ENCODE peak calls at places on chromosomes 6 and 20, in four cellular contexts. N, R, Z and K are unnamed samples.

GRCh38 chr6:11111769-11112437 is 378 bp upstream of the ERVFRD-1 start:
- DNase-seq in Z (no peak), R (peak; percentile 55), N (no peak), K (no peak)

GRCh38 chr6:18293192-18293904 is 29.0 kb upstream of the DEK start:
- DNase-seq in R (no peak), N (peak; percentile 11), Z (no peak), K (no peak)

GRCh38 chr6:91704531-91704930 is 1117.7 kb upstream of the MAP3K7 start:
- DNase-seq in R (no peak), N (no peak), Z (no peak), K (no peak)

GRCh38 chr20:46027245-46027853 is 1.7 kb upstream of the SLC12A5 start:
- DNase-seq in Z (no peak), R (peak; percentile 68), N (peak; percentile 63), K (peak; percentile 42)

GRCh38 chr20:47981242-47981641 is 196.0 kb upstream of the SULF2 start:
- DNase-seq in R (no peak), Z (no peak), N (no peak), K (no peak)

GRCh38 chr20:4406627-4407026 is 315.1 kb upstream of the PRND start:
- DNase-seq in N (no peak), Z (no peak), R (peak; percentile 22), K (no peak)

GRCh38 chr6:3229566-3230274 is 2.3 kb upstream of the TUBB2B start:
- DNase-seq in N (no peak), R (peak; percentile 66), Z (no peak), K (no peak)

GRCh38 chr6:117074672-117075071 is 190.7 kb upstream of the VGLL2 start:
- DNase-seq in N (no peak), Z (no peak), R (no peak), K (no peak)

GRCh38 chr6:35669441-35669776 is 19.3 kb downstream of the FKBP5 start:
- DNase-seq in N (no peak), R (no peak), Z (no peak), K (no peak)

GRCh38 chr6:122798099-122798641 is 9.1 kb downstream of the SMPDL3A start:
- DNase-seq in R (no peak), N (peak; percentile 92), Z (no peak), K (no peak)

GRCh38 chr20:537983-538382 is 5.6 kb downstream of the CSNK2A1 start:
- DNase-seq in R (no peak), N (no peak), Z (no peak), K (no peak)

GRCh38 chr6:27031302-27031701 is 216.2 kb upstream of the PRSS16 start:
- DNase-seq in N (no peak), Z (no peak), R (no peak), K (no peak)

GRCh38 chr20:63319164-63320040 is 26.4 kb downstream of the COL20A1 start:
- DNase-seq in N (no peak), R (no peak), Z (no peak), K (no peak)

GRCh38 chr6:43669922-43670622 is 17.5 kb downstream of the MRPS18A start:
- DNase-seq in R (peak; percentile 77), N (no peak), Z (no peak), K (no peak)

GRCh38 chr6:126300735-126301134 is 39.2 kb upstream of the CENPW start:
- DNase-seq in N (no peak), R (no peak), Z (peak; percentile 16), K (no peak)
- TF ChIP-seq FOXM1 in N (no peak), R (no peak), Z (no peak), K (no peak)

DNA sequence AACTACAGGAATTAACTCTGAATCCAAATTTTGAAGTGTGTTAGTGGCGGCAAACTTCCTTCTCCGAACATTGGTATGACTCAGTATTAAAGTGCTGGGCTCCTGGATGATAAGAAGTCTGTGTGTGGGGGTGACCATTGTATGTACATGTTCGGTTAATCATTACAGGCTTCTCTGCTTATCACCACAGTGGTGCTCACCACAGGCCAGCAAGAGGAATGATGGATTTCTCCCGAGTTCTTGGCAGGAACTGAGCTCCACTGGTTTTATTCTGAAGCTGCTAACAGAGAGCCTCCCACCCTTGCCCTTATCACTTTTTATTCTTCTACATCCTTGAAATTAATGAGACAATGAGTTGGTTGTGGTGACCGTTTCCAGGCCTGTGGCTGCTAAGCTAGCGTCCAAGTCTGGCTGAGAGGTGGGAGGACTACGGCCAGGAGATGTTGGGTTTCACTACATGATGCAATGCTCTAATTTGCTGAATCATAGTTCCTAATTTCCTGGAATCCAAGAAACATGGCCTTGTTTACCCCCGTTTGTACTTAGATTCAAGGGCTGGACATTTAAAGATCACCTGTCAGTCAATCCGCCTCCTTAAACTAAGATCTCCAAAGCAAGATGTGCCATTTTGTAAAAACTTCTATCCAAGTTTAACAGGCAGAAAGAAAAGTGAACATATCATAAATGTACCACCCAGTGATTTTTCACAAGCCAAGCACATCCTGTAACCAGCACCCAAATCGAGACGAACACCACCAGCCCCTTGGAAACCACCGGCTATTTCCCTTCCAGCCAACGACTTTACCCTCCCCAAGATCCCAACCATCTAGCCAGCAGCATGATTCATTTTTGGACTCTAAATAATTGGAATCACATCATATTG is 172.6 kb downstream of the FOXA2 start:
- DNase-seq in Z (no peak), R (peak; percentile 81), N (peak; percentile 96), K (no peak)
- TF ChIP-seq BHLHE40 in Z (no peak), R (no peak), N (no peak), K (no peak)

GRCh38 chr6:120804612-120805011 is 529.7 kb downstream of the TBC1D32 start:
- DNase-seq in R (no peak), Z (no peak), N (no peak), K (no peak)
- TF ChIP-seq FOXM1 in R (no peak), Z (no peak), N (no peak), K (no peak)

GRCh38 chr20:59676126-59676876 is 72.0 kb downstream of the PHACTR3 start:
- DNase-seq in R (no peak), N (no peak), Z (no peak), K (no peak)
- TF ChIP-seq BHLHE40 in R (no peak), N (no peak), Z (no peak), K (no peak)

DNA sequence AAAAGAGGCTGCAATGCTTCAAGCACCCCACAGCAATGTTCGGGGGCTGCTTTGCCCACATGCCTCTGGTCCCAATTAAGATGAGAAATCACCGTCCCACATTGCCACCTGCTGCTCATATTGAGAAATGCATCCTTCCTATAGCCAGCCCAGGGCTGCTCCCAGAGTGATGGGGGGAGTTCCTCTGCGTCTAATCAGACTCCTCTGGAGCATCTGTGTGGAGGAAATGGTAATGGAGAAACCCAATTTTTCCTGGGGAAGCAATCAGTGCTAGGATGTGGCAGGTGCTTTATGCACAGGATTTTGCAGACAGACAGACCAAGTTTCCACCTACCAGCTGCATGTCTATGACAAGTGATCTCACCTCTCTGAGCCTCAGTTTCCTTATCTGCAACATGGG is 33.6 kb downstream of the PTGIS start:
- DNase-seq in Z (peak; percentile 19), N (peak; percentile 63), R (peak; percentile 68), K (peak; percentile 75)
- TF ChIP-seq FOXM1 in Z (no peak), N (no peak), R (no peak), K (no peak)

GRCh38 chr6:2124260-2124709 is 121.1 kb downstream of the GMDS start:
- DNase-seq in N (no peak), Z (no peak), R (peak; percentile 21), K (peak; percentile 44)
- TF ChIP-seq BHLHE40 in N (no peak), Z (no peak), R (no peak), K (no peak)